ENCODE peak calls at places on chromosomes 6 and 20, in four cellular contexts. X, L, F and N are unnamed samples.
A peak's percentile ranks its signal among the peaks of the same experiment; 100 is the strongest.

GRCh38 chr20:3781153-3781910 is at the start of gene SPEF1:
- DNase-seq in L (peak; percentile 75), X (peak; percentile 98), F (peak; percentile 100), N (peak; percentile 99)

GRCh38 chr6:146598785-146599405 is at the start of gene ADGB:
- DNase-seq in L (peak; percentile 69), X (peak; percentile 36), F (peak; percentile 15), N (peak; percentile 83)

GRCh38 chr6:33297956-33298772 is 578 bp downstream of the RGL2 start:
- DNase-seq in X (peak; percentile 80), F (peak; percentile 76), L (peak; percentile 86), N (peak; percentile 93)

GRCh38 chr6:27839303-27840081 is 72.7 kb downstream of the OR2B2 start:
- DNase-seq in X (peak; percentile 59), L (no peak), F (peak; percentile 28), N (no peak)

GRCh38 chr6:56795852-56796532 is 153.3 kb upstream of the DST start:
- DNase-seq in X (no peak), F (peak; percentile 12), L (no peak), N (no peak)

GRCh38 chr6:25476126-25476525 is 175.9 kb upstream of the SCGN start:
- DNase-seq in F (no peak), L (no peak), X (no peak), N (no peak)

GRCh38 chr6:87772597-87773530 is 70.8 kb upstream of the AKIRIN2 start:
- DNase-seq in L (no peak), F (no peak), X (peak; percentile 94), N (no peak)

GRCh38 chr20:44111712-44112335 is 75.2 kb downstream of the JPH2 start:
- DNase-seq in X (no peak), F (no peak), L (no peak), N (no peak)

GRCh38 chr6:142902636-142903053 is 42.3 kb downstream of the HIVEP2 start:
- DNase-seq in F (no peak), L (no peak), X (peak; percentile 85), N (no peak)

GRCh38 chr6:34955447-34955846 is 66.4 kb downstream of the ANKS1A start:
- DNase-seq in X (no peak), L (no peak), F (no peak), N (no peak)

GRCh38 chr6:31794866-31795615 is 511 bp downstream of the VARS1 start:
- DNase-seq in L (peak; percentile 84), F (peak; percentile 25), X (no peak), N (peak; percentile 27)

GRCh38 chr20:20759132-20759531 is 46.7 kb upstream of the RALGAPA2 start:
- DNase-seq in X (peak; percentile 63), L (no peak), F (no peak), N (no peak)

GRCh38 chr6:100281471-100281878 is 183.2 kb downstream of the SIM1 start:
- DNase-seq in F (no peak), L (no peak), X (no peak), N (peak; percentile 74)

GRCh38 chr6:169719117-169719516 is 5.2 kb downstream of the PHF10 start:
- DNase-seq in X (no peak), L (no peak), F (no peak), N (no peak)

GRCh38 chr20:42067174-42067573 is 449.0 kb upstream of the CHD6 start:
- DNase-seq in L (no peak), X (no peak), F (no peak), N (no peak)

GRCh38 chr6:166939276-166939816 is 17.0 kb downstream of the RNASET2 start:
- DNase-seq in X (no peak), L (no peak), F (no peak), N (no peak)

GRCh38 chr6:169862464-169863148 is 111.2 kb downstream of the ERMARD start:
- DNase-seq in L (no peak), X (no peak), F (no peak), N (no peak)

GRCh38 chr20:46552460-46553420 is 2.3 kb upstream of the OCSTAMP start:
- DNase-seq in L (no peak), X (no peak), F (no peak), N (no peak)

GRCh38 chr20:58576590-58576944 is 61.4 kb upstream of the APCDD1L start:
- DNase-seq in L (no peak), X (no peak), F (no peak), N (no peak)

DNA sequence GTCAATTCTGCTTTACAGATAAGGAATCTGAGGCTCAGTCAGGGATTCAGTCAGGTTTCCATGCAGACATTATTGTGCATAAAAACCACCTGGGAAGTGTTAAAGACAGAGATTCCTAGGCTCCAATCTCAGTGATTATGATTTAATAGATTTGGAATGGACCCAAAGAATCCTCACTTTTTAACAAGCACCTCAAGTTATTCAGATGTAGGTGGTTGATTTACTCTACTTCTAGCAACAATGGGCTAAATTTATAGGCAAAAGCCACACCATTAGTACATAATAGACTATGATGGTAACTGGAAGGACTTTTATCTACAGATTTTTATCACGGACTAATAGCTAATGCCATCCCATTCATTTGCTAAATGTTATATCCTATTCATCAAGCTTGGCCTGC is 9.0 kb downstream of the ENPP1 start:
- DNase-seq in X (no peak), F (no peak), L (no peak), N (no peak)
- TF ChIP-seq REST in X (no peak), F (no peak), L (no peak), N (no peak)

DNA sequence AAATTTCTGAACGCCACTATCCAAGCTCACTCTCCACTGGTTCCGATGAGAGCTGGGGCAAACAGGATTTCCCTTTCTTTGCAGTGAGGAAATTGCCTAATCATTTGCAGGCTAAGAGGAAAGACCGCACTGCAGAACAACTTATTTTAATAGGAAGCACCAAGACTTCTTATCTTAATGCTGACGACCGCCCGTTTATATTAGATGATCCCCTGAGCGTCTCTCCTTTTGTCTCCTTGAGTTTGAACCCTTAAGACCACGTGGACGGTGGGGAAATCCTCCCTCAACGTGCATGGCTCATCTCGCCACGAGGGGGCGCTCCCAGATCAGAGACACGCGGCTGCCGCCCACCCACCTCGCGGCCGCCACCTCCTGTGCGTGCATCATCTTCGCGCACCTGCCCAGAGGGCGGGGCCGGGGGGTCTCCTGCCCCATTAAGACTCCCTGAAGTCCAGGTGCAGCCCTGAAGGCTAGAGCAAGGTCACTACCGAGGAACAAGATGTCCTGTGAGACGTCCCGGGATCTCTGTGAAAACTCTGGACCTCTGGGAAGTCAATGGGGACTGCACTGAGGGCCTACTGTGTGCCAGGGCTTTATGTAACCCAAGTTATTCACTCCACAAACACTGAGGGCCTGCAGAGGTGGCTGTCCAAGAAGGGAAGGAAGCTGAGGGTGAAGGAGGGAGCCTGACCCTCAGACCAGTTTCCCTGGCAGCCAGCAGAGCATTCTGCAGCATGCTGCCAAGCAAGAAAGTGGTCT is 28.2 kb downstream of the PDYN start:
- DNase-seq in F (peak; percentile 84), X (peak; percentile 71), L (peak; percentile 79), N (peak; percentile 90)
- TF ChIP-seq REST in F (no peak), X (no peak), L (no peak), N (peak; percentile 17)

GRCh38 chr6:23173231-23173630 is 603.9 kb downstream of the HDGFL1 start:
- DNase-seq in F (no peak), L (no peak), X (no peak), N (no peak)

GRCh38 chr6:23176883-23177282 is 607.5 kb downstream of the HDGFL1 start:
- DNase-seq in X (no peak), F (no peak), L (peak; percentile 13), N (peak; percentile 16)

GRCh38 chr6:23176471-23176870 is 607.1 kb downstream of the HDGFL1 start:
- DNase-seq in L (no peak), X (no peak), F (no peak), N (no peak)

GRCh38 chr6:23174781-23175361 is 605.5 kb downstream of the HDGFL1 start:
- DNase-seq in F (peak; percentile 36), X (no peak), L (no peak), N (no peak)

GRCh38 chr6:23175391-23175790 is 606.0 kb downstream of the HDGFL1 start:
- DNase-seq in F (no peak), L (no peak), X (no peak), N (no peak)
- TF ChIP-seq REST in F (no peak), L (no peak), X (no peak), N (no peak)

DNA sequence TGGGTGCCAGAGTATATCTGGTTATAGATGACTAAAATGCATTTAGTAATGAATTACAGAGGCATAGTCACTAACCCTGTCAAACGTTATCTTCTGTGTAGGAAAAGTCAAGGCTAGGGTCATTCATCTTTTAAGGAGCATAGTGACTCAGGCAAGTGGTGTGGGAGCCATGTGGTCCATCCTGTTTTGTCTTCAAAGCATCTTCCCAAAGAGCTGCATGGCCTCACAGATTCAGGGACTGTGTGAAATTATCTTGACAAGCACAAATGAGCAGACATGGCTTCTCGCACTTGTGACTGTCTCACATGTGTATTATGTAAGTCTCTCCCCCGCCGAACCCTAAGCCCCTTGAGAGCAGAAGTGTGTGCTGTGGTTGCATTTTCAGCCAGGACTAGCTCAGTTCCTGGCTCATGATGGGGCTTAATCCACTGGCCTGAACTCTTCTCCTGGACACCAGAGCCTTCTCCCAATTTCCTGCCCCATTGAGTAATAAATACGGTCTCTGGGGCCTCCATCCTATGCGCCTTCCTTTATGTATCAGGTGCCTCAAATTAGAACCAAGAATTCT is 769.1 kb downstream of the QKI start:
- DNase-seq in X (no peak), F (no peak), L (no peak), N (no peak)
- TF ChIP-seq REST in X (no peak), F (no peak), L (no peak), N (no peak)

GRCh38 chr6:155122199-155122950 is 127.3 kb downstream of the TIAM2 start:
- DNase-seq in F (no peak), L (no peak), X (no peak), N (no peak)

GRCh38 chr6:155126727-155127439 is 131.8 kb downstream of the TIAM2 start:
- DNase-seq in L (no peak), F (peak; percentile 77), X (peak; percentile 93), N (no peak)

GRCh38 chr6:155128971-155129370 is 133.9 kb downstream of the TIAM2 start:
- DNase-seq in X (no peak), L (no peak), F (no peak), N (no peak)

GRCh38 chr6:155123520-155123919 is 128.4 kb downstream of the TIAM2 start:
- DNase-seq in F (no peak), L (no peak), X (peak; percentile 49), N (peak; percentile 27)

GRCh38 chr6:155125916-155126315 is 130.8 kb downstream of the TIAM2 start:
- DNase-seq in L (no peak), X (no peak), F (no peak), N (no peak)
- TF ChIP-seq REST in L (no peak), X (no peak), F (no peak), N (no peak)